ENCODE peak calls at places on chromosomes 3 and 15, in ten cellular contexts. One of them, this sample, is unnamed. For H3K4me1, the result is how much of the 10 kb centered on the place peaks cover.

GRCh38 chr3:57755368-57756021 is 614 bp upstream of the SLMAP start:
- DNase-seq in CD8-positive, alpha-beta T cell: peak
- DNase-seq in body of pancreas: peak
- DNase-seq in fibroblast of lung: no peak
- DNase-seq in IMR-90: peak
- DNase-seq in left ventricle myocardium inferior: peak
- DNase-seq in transverse colon: peak
- DNase-seq in mammary epithelial cell: peak
- DNase-seq in GM23248: peak
- DNase-seq in astrocyte: peak
- DNase-seq in this sample: no peak

GRCh38 chr15:99154271-99154670 is 49.4 kb downstream of the SYNM start:
- DNase-seq in CD8-positive, alpha-beta T cell: no peak
- DNase-seq in body of pancreas: no peak
- DNase-seq in fibroblast of lung: no peak
- DNase-seq in IMR-90: peak
- DNase-seq in left ventricle myocardium inferior: no peak
- DNase-seq in transverse colon: no peak
- DNase-seq in mammary epithelial cell: no peak
- DNase-seq in GM23248: peak
- DNase-seq in astrocyte: peak
- DNase-seq in this sample: peak

GRCh38 chr3:23999012-23999641 is 54.0 kb downstream of the NR1D2 start:
- DNase-seq in CD8-positive, alpha-beta T cell: peak
- DNase-seq in body of pancreas: peak
- DNase-seq in fibroblast of lung: peak
- DNase-seq in IMR-90: peak
- DNase-seq in left ventricle myocardium inferior: peak
- DNase-seq in transverse colon: peak
- DNase-seq in mammary epithelial cell: peak
- DNase-seq in GM23248: peak
- DNase-seq in astrocyte: no peak
- DNase-seq in this sample: peak

GRCh38 chr3:54527953-54528352 is 399.9 kb downstream of the LRTM1 start:
- DNase-seq in CD8-positive, alpha-beta T cell: no peak
- DNase-seq in body of pancreas: peak
- DNase-seq in fibroblast of lung: peak
- DNase-seq in IMR-90: no peak
- DNase-seq in left ventricle myocardium inferior: no peak
- DNase-seq in transverse colon: no peak
- DNase-seq in mammary epithelial cell: peak
- DNase-seq in GM23248: peak
- DNase-seq in astrocyte: peak
- DNase-seq in this sample: no peak

GRCh38 chr3:45670995-45671394 is 18.2 kb upstream of the SACM1L start:
- DNase-seq in CD8-positive, alpha-beta T cell: no peak
- DNase-seq in body of pancreas: no peak
- DNase-seq in fibroblast of lung: peak
- DNase-seq in IMR-90: no peak
- DNase-seq in left ventricle myocardium inferior: no peak
- DNase-seq in transverse colon: no peak
- DNase-seq in mammary epithelial cell: no peak
- DNase-seq in GM23248: peak
- DNase-seq in astrocyte: no peak
- DNase-seq in this sample: no peak

GRCh38 chr15:100899601-100900000 is 19.6 kb upstream of the LRRK1 start:
- DNase-seq in CD8-positive, alpha-beta T cell: no peak
- DNase-seq in body of pancreas: no peak
- DNase-seq in fibroblast of lung: no peak
- DNase-seq in IMR-90: no peak
- DNase-seq in left ventricle myocardium inferior: no peak
- DNase-seq in transverse colon: no peak
- DNase-seq in mammary epithelial cell: no peak
- DNase-seq in GM23248: no peak
- DNase-seq in astrocyte: no peak
- DNase-seq in this sample: peak

GRCh38 chr3:4021162-4021561 is 221.9 kb downstream of the LRRN1 start:
- DNase-seq in CD8-positive, alpha-beta T cell: no peak
- DNase-seq in body of pancreas: no peak
- DNase-seq in fibroblast of lung: no peak
- DNase-seq in IMR-90: no peak
- DNase-seq in left ventricle myocardium inferior: no peak
- DNase-seq in transverse colon: no peak
- DNase-seq in mammary epithelial cell: no peak
- DNase-seq in GM23248: no peak
- DNase-seq in astrocyte: no peak
- DNase-seq in this sample: no peak

GRCh38 chr3:33786565-33787327 is 11.7 kb upstream of the PDCD6IP start:
- DNase-seq in CD8-positive, alpha-beta T cell: no peak
- DNase-seq in body of pancreas: no peak
- DNase-seq in fibroblast of lung: no peak
- DNase-seq in IMR-90: no peak
- DNase-seq in left ventricle myocardium inferior: no peak
- DNase-seq in transverse colon: no peak
- DNase-seq in mammary epithelial cell: no peak
- DNase-seq in GM23248: no peak
- DNase-seq in astrocyte: peak
- DNase-seq in this sample: peak

GRCh38 chr3:5583920-5584319 is 396.4 kb downstream of the EDEM1 start:
- DNase-seq in CD8-positive, alpha-beta T cell: no peak
- DNase-seq in body of pancreas: no peak
- DNase-seq in fibroblast of lung: no peak
- DNase-seq in IMR-90: no peak
- DNase-seq in left ventricle myocardium inferior: no peak
- DNase-seq in transverse colon: peak
- DNase-seq in mammary epithelial cell: no peak
- DNase-seq in GM23248: no peak
- DNase-seq in astrocyte: no peak
- DNase-seq in this sample: no peak

GRCh38 chr3:58880182-58880581 is 169.6 kb downstream of the CFAP20DC start:
- DNase-seq in CD8-positive, alpha-beta T cell: no peak
- DNase-seq in body of pancreas: no peak
- DNase-seq in fibroblast of lung: peak
- DNase-seq in IMR-90: peak
- DNase-seq in left ventricle myocardium inferior: no peak
- DNase-seq in transverse colon: no peak
- DNase-seq in mammary epithelial cell: peak
- DNase-seq in GM23248: peak
- DNase-seq in astrocyte: peak
- DNase-seq in this sample: no peak

GRCh38 chr15:41104234-41104633 is 11.8 kb downstream of the INO80 start:
- DNase-seq in CD8-positive, alpha-beta T cell: no peak
- DNase-seq in body of pancreas: no peak
- DNase-seq in fibroblast of lung: peak
- DNase-seq in IMR-90: peak
- DNase-seq in left ventricle myocardium inferior: no peak
- DNase-seq in transverse colon: no peak
- DNase-seq in mammary epithelial cell: peak
- DNase-seq in GM23248: peak
- DNase-seq in astrocyte: peak
- DNase-seq in this sample: no peak

GRCh38 chr15:59170295-59170881 is 36.3 kb upstream of the LDHAL6B start:
- DNase-seq in CD8-positive, alpha-beta T cell: no peak
- DNase-seq in body of pancreas: peak
- DNase-seq in fibroblast of lung: no peak
- DNase-seq in IMR-90: no peak
- DNase-seq in left ventricle myocardium inferior: no peak
- DNase-seq in transverse colon: peak
- DNase-seq in mammary epithelial cell: peak
- DNase-seq in GM23248: peak
- DNase-seq in astrocyte: peak
- DNase-seq in this sample: peak

GRCh38 chr3:129305592-129306091 is 27.0 kb downstream of the HMCES start:
- DNase-seq in CD8-positive, alpha-beta T cell: no peak
- DNase-seq in body of pancreas: peak
- DNase-seq in fibroblast of lung: peak
- DNase-seq in IMR-90: peak
- DNase-seq in left ventricle myocardium inferior: peak
- DNase-seq in transverse colon: peak
- DNase-seq in mammary epithelial cell: peak
- DNase-seq in GM23248: peak
- DNase-seq in astrocyte: peak
- DNase-seq in this sample: peak

DNA sequence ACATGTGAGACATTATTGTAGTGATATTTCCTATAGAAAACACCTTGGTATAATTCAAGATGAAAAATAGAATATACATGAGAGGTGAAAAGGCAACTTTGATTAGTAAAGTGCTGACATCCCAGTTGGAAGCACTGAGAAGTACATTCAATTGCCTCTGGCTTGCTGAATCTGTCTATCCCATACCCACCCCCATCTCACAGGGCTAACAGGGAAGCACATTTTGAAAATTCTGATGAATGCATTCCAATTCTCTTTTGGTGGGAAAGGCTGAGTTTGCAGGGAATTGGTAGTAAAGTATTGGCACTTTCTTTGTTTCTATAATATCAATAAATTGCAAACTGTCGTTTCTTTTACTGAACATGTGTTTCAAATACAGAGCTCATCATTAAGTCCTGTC is 122.9 kb downstream of the MBNL1 start:
- DNase-seq in CD8-positive, alpha-beta T cell: no peak
- DNase-seq in body of pancreas: no peak
- DNase-seq in fibroblast of lung: no peak
- DNase-seq in IMR-90: no peak
- DNase-seq in left ventricle myocardium inferior: no peak
- DNase-seq in transverse colon: no peak
- DNase-seq in mammary epithelial cell: no peak
- DNase-seq in GM23248: no peak
- DNase-seq in astrocyte: no peak
- DNase-seq in this sample: no peak
- H3K4me1 ChIP-seq in CD8-positive, alpha-beta T cell: under half
- H3K4me1 ChIP-seq in body of pancreas: under half
- H3K4me1 ChIP-seq in fibroblast of lung: under half
- H3K4me1 ChIP-seq in IMR-90: under half
- H3K4me1 ChIP-seq in left ventricle myocardium inferior: half or more
- H3K4me1 ChIP-seq in transverse colon: under half
- H3K4me1 ChIP-seq in mammary epithelial cell: under half
- H3K4me1 ChIP-seq in GM23248: under half
- H3K4me1 ChIP-seq in astrocyte: under half
- H3K4me1 ChIP-seq in this sample: under half

GRCh38 chr3:51955175-51955892 is at the start of gene GPR62:
- DNase-seq in CD8-positive, alpha-beta T cell: no peak
- DNase-seq in body of pancreas: no peak
- DNase-seq in fibroblast of lung: no peak
- DNase-seq in IMR-90: no peak
- DNase-seq in left ventricle myocardium inferior: no peak
- DNase-seq in transverse colon: no peak
- DNase-seq in mammary epithelial cell: no peak
- DNase-seq in GM23248: no peak
- DNase-seq in astrocyte: no peak
- DNase-seq in this sample: no peak
- H3K27ac ChIP-seq in CD8-positive, alpha-beta T cell: no peak
- H3K27ac ChIP-seq in body of pancreas: peak
- H3K27ac ChIP-seq in fibroblast of lung: no peak
- H3K27ac ChIP-seq in IMR-90: no peak
- H3K27ac ChIP-seq in left ventricle myocardium inferior: peak
- H3K27ac ChIP-seq in transverse colon: peak
- H3K27ac ChIP-seq in mammary epithelial cell: no peak
- H3K27ac ChIP-seq in GM23248: no peak
- H3K27ac ChIP-seq in astrocyte: no peak
- H3K27ac ChIP-seq in this sample: no peak

DNA sequence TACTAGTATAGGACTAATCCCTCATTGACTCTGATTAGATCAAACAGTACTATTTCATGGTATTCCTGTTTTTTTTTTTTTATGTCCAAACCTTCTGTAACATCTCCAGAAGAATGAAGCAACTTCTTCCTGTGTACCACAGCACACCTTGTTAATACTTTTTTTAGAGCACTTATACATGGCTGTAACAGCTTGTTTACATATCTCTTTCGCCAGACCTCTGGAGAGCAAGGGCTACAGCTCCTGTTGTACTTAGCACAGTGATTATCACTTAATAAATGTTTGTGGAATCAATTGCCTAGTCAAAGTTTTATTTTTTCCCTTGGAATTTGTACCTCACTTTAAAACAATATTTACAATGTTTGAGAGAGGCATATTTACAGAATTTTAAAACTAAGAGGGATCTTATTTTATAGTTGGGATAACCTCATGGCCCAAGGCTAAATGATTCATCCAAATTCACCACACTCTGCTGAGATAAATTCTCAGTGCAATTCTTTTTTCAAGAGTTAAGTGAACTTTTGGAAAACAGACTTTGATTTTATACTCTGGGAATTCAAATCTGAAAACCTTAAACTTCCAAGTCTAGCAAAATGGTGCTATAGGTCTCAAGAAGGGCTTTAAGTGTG is 9.1 kb upstream of the GATM start:
- DNase-seq in CD8-positive, alpha-beta T cell: no peak
- DNase-seq in body of pancreas: no peak
- DNase-seq in fibroblast of lung: no peak
- DNase-seq in IMR-90: no peak
- DNase-seq in left ventricle myocardium inferior: no peak
- DNase-seq in transverse colon: no peak
- DNase-seq in mammary epithelial cell: peak
- DNase-seq in GM23248: no peak
- DNase-seq in astrocyte: no peak
- DNase-seq in this sample: no peak
- H3K4me1 ChIP-seq in CD8-positive, alpha-beta T cell: under half
- H3K4me1 ChIP-seq in body of pancreas: half or more
- H3K4me1 ChIP-seq in fibroblast of lung: under half
- H3K4me1 ChIP-seq in IMR-90: under half
- H3K4me1 ChIP-seq in left ventricle myocardium inferior: under half
- H3K4me1 ChIP-seq in transverse colon: under half
- H3K4me1 ChIP-seq in mammary epithelial cell: under half
- H3K4me1 ChIP-seq in GM23248: under half
- H3K4me1 ChIP-seq in astrocyte: under half
- H3K4me1 ChIP-seq in this sample: under half

GRCh38 chr3:43016513-43016865 is 37.4 kb downstream of the GASK1A start:
- DNase-seq in CD8-positive, alpha-beta T cell: no peak
- DNase-seq in body of pancreas: no peak
- DNase-seq in fibroblast of lung: no peak
- DNase-seq in IMR-90: no peak
- DNase-seq in left ventricle myocardium inferior: no peak
- DNase-seq in transverse colon: no peak
- DNase-seq in mammary epithelial cell: no peak
- DNase-seq in GM23248: no peak
- DNase-seq in astrocyte: no peak
- DNase-seq in this sample: peak

GRCh38 chr3:43017038-43017437 is 37.9 kb downstream of the GASK1A start:
- DNase-seq in CD8-positive, alpha-beta T cell: no peak
- DNase-seq in body of pancreas: no peak
- DNase-seq in fibroblast of lung: no peak
- DNase-seq in IMR-90: no peak
- DNase-seq in left ventricle myocardium inferior: no peak
- DNase-seq in transverse colon: no peak
- DNase-seq in mammary epithelial cell: no peak
- DNase-seq in GM23248: no peak
- DNase-seq in astrocyte: no peak
- DNase-seq in this sample: no peak

GRCh38 chr3:43019168-43019765 is 40.2 kb downstream of the GASK1A start:
- DNase-seq in CD8-positive, alpha-beta T cell: no peak
- DNase-seq in body of pancreas: no peak
- DNase-seq in fibroblast of lung: peak
- DNase-seq in IMR-90: no peak
- DNase-seq in left ventricle myocardium inferior: no peak
- DNase-seq in transverse colon: no peak
- DNase-seq in mammary epithelial cell: no peak
- DNase-seq in GM23248: peak
- DNase-seq in astrocyte: no peak
- DNase-seq in this sample: peak

GRCh38 chr3:43015572-43016512 is 36.7 kb downstream of the GASK1A start:
- DNase-seq in CD8-positive, alpha-beta T cell: no peak
- DNase-seq in body of pancreas: no peak
- DNase-seq in fibroblast of lung: no peak
- DNase-seq in IMR-90: no peak
- DNase-seq in left ventricle myocardium inferior: no peak
- DNase-seq in transverse colon: no peak
- DNase-seq in mammary epithelial cell: no peak
- DNase-seq in GM23248: no peak
- DNase-seq in astrocyte: no peak
- DNase-seq in this sample: peak

GRCh38 chr3:43017593-43018195 is 38.6 kb downstream of the GASK1A start:
- DNase-seq in CD8-positive, alpha-beta T cell: no peak
- DNase-seq in body of pancreas: no peak
- DNase-seq in fibroblast of lung: no peak
- DNase-seq in IMR-90: no peak
- DNase-seq in left ventricle myocardium inferior: no peak
- DNase-seq in transverse colon: no peak
- DNase-seq in mammary epithelial cell: no peak
- DNase-seq in GM23248: no peak
- DNase-seq in astrocyte: no peak
- DNase-seq in this sample: peak
- H3K27ac ChIP-seq in CD8-positive, alpha-beta T cell: peak
- H3K27ac ChIP-seq in body of pancreas: no peak
- H3K27ac ChIP-seq in fibroblast of lung: no peak
- H3K27ac ChIP-seq in IMR-90: no peak
- H3K27ac ChIP-seq in left ventricle myocardium inferior: no peak
- H3K27ac ChIP-seq in transverse colon: no peak
- H3K27ac ChIP-seq in mammary epithelial cell: no peak
- H3K27ac ChIP-seq in GM23248: no peak
- H3K27ac ChIP-seq in astrocyte: no peak
- H3K27ac ChIP-seq in this sample: no peak